ENCODE peak calls at places on chromosomes 16 and 17, in nine cellular contexts. X, W, M, K, I, B, U, Z and F are unnamed samples.

GRCh38 chr16:83433201-83433600 is 374.6 kb upstream of the HSBP1 start:
- DNase-seq in X (no peak), W (no peak), M (no peak), K (no peak), I (no peak), B (no peak), U (no peak), Z (no peak), F (peak)

GRCh38 chr16:2954228-2954627 is 9.8 kb upstream of the KREMEN2 start:
- DNase-seq in X (no peak), W (no peak), M (no peak), K (no peak), I (no peak), B (peak), U (no peak), Z (no peak), F (no peak)

GRCh38 chr17:55159251-55159650 is 105.5 kb upstream of the HLF start:
- DNase-seq in X (no peak), W (no peak), M (peak), K (no peak), I (no peak), B (no peak), U (no peak), Z (no peak), F (no peak)

GRCh38 chr17:17088511-17089205 is 46.4 kb downstream of the MPRIP start:
- DNase-seq in X (no peak), W (no peak), M (no peak), K (no peak), I (no peak), B (peak), U (no peak), Z (no peak), F (no peak)

GRCh38 chr17:67016039-67016762 is 28.2 kb upstream of the CACNG1 start:
- DNase-seq in X (no peak), W (no peak), M (no peak), K (no peak), I (no peak), B (no peak), U (no peak), Z (no peak), F (no peak)

GRCh38 chr17:2357931-2358434 is 20.7 kb downstream of the SGSM2 start:
- DNase-seq in X (no peak), W (no peak), M (no peak), K (no peak), I (no peak), B (no peak), U (no peak), Z (no peak), F (no peak)

GRCh38 chr17:37483311-37484039 is 6.2 kb upstream of the DUSP14 start:
- DNase-seq in X (no peak), W (no peak), M (peak), K (no peak), I (peak), B (no peak), U (peak), Z (no peak), F (no peak)

GRCh38 chr16:87847467-87847784 is 21.9 kb downstream of the SLC7A5 start:
- DNase-seq in X (no peak), W (no peak), M (no peak), K (no peak), I (no peak), B (no peak), U (no peak), Z (no peak), F (no peak)

GRCh38 chr17:77085916-77086432 is 54.8 kb upstream of the SEC14L1 start:
- DNase-seq in X (peak), W (no peak), M (no peak), K (no peak), I (no peak), B (peak), U (no peak), Z (no peak), F (no peak)

GRCh38 chr16:65481956-65482355 is 360.1 kb upstream of the CDH11 start:
- DNase-seq in X (no peak), W (no peak), M (no peak), K (no peak), I (no peak), B (no peak), U (no peak), Z (no peak), F (no peak)

GRCh38 chr17:81403671-81404534 is 8.6 kb downstream of the BAHCC1 start:
- DNase-seq in X (no peak), W (no peak), M (no peak), K (no peak), I (no peak), B (no peak), U (no peak), Z (peak), F (no peak)

GRCh38 chr17:16275024-16275423 is 58.0 kb downstream of the PIGL start:
- DNase-seq in X (no peak), W (no peak), M (no peak), K (no peak), I (no peak), B (no peak), U (no peak), Z (no peak), F (no peak)

GRCh38 chr16:52376677-52377300 is 170.2 kb downstream of the TOX3 start:
- DNase-seq in X (no peak), W (no peak), M (no peak), K (no peak), I (no peak), B (no peak), U (no peak), Z (peak), F (no peak)

GRCh38 chr16:29760567-29761279 is 14.9 kb upstream of the C16orf54 start:
- DNase-seq in X (no peak), W (no peak), M (no peak), K (no peak), I (no peak), B (no peak), U (no peak), Z (no peak), F (no peak)

GRCh38 chr17:52306314-52306713 is 147.8 kb upstream of the CA10 start:
- DNase-seq in X (no peak), W (no peak), M (no peak), K (no peak), I (no peak), B (no peak), U (no peak), Z (no peak), F (peak)

GRCh38 chr17:74734256-74734655 is 2.8 kb upstream of the RAB37 start:
- DNase-seq in X (no peak), W (no peak), M (no peak), K (no peak), I (no peak), B (no peak), U (no peak), Z (no peak), F (no peak)

GRCh38 chr16:22843856-22844255 is 29.9 kb downstream of the HS3ST2 start:
- DNase-seq in X (no peak), W (no peak), M (no peak), K (no peak), I (no peak), B (no peak), U (no peak), Z (no peak), F (no peak)

GRCh38 chr17:13671771-13672170 is 70.0 kb upstream of the HS3ST3A1 start:
- DNase-seq in X (no peak), W (no peak), M (no peak), K (no peak), I (peak), B (no peak), U (no peak), Z (no peak), F (no peak)

GRCh38 chr16:88772871-88773811 is 11.9 kb downstream of the PIEZO1 start:
- DNase-seq in X (no peak), W (no peak), M (peak), K (no peak), I (peak), B (no peak), U (peak), Z (peak), F (no peak)

GRCh38 chr16:24839347-24839972 is 6.3 kb upstream of the SLC5A11 start:
- DNase-seq in X (no peak), W (no peak), M (no peak), K (no peak), I (no peak), B (no peak), U (no peak), Z (no peak), F (no peak)

GRCh38 chr16:75301804-75302203 is 50.4 kb upstream of the BCAR1 start:
- DNase-seq in X (no peak), W (no peak), M (no peak), K (no peak), I (no peak), B (no peak), U (no peak), Z (no peak), F (no peak)

GRCh38 chr16:67673712-67674580 is 7.3 kb downstream of the C16orf86 start:
- DNase-seq in X (peak), W (no peak), M (peak), K (no peak), I (no peak), B (no peak), U (peak), Z (no peak), F (no peak)

GRCh38 chr16:82034981-82035612 is at the start of gene HSD17B2:
- DNase-seq in X (peak), W (no peak), M (no peak), K (no peak), I (peak), B (no peak), U (no peak), Z (no peak), F (peak)

GRCh38 chr16:8919089-8919933 is 37.2 kb downstream of the LITAFD start:
- DNase-seq in X (no peak), W (no peak), M (no peak), K (no peak), I (no peak), B (no peak), U (no peak), Z (no peak), F (no peak)

GRCh38 chr17:72501404-72502110 is 380.7 kb downstream of the SOX9 start:
- DNase-seq in X (no peak), W (no peak), M (no peak), K (no peak), I (no peak), B (no peak), U (no peak), Z (no peak), F (no peak)

GRCh38 chr16:2429771-2430663 is 770 bp downstream of the CCNF start:
- DNase-seq in X (peak), W (no peak), M (peak), K (no peak), I (no peak), B (peak), U (peak), Z (peak), F (no peak)

DNA sequence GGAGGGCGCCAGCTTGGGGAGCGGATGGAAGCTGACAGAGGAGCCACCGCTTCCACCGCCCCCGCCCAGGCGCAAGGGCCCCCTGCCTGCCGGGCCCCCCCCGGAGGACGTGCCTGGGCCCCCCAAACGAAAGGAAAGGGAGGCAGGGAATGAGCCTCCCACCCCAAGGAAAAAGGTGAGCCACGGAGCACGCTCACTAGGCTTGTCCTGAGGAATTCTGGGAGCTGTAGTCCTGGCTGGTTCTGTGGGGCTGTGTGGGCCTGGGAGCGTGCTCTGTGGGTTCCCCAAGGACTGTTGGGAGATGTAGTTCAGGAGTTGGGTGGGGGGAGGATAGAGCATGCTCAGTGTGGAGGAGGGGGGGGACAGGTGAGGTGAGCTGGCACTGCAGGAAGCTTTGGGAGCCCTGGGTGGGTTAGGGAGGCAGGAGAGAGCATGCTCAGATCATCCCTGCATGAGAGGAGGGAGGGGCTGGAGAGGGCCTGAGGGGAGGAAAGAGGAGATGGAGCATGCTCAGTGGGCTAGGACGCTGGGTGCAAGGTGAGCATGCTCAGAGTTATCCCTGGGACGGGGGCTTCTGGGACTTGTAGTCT is 4.5 kb downstream of the FBXL19 start:
- DNase-seq in X (peak), W (peak), M (peak), K (no peak), I (no peak), B (peak), U (peak), Z (peak), F (no peak)
- H3K4me3 ChIP-seq in X (no peak), W (no peak), M (no peak), K (no peak), I (no peak), B (no peak), U (no peak), Z (no peak), F (no peak)

DNA sequence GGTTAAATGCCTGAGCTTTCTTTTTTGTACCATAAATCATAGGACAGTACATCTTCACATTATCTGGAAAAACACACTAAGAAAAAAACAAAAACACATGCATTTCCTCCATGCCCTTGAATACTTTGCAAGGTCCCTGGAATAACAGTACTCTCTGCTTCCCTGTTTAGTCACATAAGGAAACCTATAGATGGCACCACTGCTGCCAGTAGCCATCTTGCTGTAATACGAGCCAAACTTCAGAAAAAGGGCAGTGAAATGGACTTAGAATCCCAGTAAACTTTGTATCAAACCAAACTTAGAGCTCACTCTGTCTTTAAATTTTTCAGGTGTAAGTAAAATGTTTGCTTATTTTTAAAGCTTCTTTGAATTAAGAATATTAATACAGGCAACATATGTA is 435.5 kb downstream of the KCNJ2 start:
- DNase-seq in X (no peak), W (no peak), M (no peak), K (no peak), I (no peak), B (no peak), U (no peak), Z (no peak), F (no peak)
- TF ChIP-seq CTCF in X (no peak), W (no peak), M (no peak), K (no peak), I (peak), B (no peak), U (no peak), Z (no peak), F (no peak)

GRCh38 chr16:77938913-77939312 is 83.4 kb upstream of the CLEC3A start:
- DNase-seq in X (no peak), W (no peak), M (no peak), K (no peak), I (no peak), B (no peak), U (no peak), Z (no peak), F (no peak)

DNA sequence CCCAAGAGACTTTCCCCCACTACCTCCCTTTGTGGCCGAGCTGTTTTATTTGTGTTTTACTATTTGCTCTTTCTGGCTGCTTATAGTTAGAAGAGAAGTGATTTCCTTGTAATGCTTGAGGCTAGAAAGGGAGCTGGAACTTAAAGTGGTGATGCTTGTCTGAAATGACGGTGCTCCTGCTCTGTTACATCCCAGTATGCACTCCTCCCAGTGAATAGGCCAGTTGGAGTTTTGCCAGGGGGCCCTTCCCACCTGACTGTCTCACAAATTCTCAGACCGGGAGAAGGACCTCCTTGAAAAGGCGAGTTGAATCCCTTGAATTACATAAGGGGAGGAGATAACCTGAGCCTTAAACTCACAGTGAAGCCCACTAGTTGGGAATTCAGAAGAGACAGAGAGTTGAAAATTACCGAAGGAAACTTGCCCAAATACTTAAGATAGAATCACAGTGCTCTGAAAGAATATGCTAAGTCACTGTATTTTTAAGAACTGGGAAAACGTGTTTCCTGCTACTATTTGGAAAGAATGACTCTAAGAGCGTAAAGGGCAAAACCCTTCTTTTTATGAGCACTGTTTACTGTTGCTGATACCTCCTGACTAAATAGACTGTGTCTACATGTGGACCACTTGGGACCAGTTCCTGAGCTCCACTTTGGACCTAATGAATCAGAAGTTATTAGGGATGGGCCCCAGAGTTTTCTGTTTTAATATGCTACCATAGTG is 84.7 kb upstream of the CLEC3A start:
- DNase-seq in X (no peak), W (no peak), M (no peak), K (no peak), I (no peak), B (no peak), U (no peak), Z (no peak), F (no peak)
- H3K4me3 ChIP-seq in X (no peak), W (no peak), M (no peak), K (no peak), I (no peak), B (no peak), U (no peak), Z (no peak), F (no peak)

GRCh38 chr17:27458524-27458908 is 2.3 kb downstream of the KSR1 start:
- DNase-seq in X (no peak), W (no peak), M (no peak), K (no peak), I (no peak), B (no peak), U (no peak), Z (no peak), F (no peak)

GRCh38 chr17:27456681-27457404 is 595 bp downstream of the KSR1 start:
- DNase-seq in X (no peak), W (no peak), M (no peak), K (no peak), I (no peak), B (no peak), U (peak), Z (no peak), F (no peak)

GRCh38 chr17:27459433-27459832 is 3.2 kb downstream of the KSR1 start:
- DNase-seq in X (no peak), W (no peak), M (no peak), K (no peak), I (no peak), B (no peak), U (peak), Z (no peak), F (no peak)

GRCh38 chr17:27457405-27457730 is 1.1 kb downstream of the KSR1 start:
- DNase-seq in X (peak), W (no peak), M (no peak), K (no peak), I (no peak), B (no peak), U (no peak), Z (no peak), F (no peak)

DNA sequence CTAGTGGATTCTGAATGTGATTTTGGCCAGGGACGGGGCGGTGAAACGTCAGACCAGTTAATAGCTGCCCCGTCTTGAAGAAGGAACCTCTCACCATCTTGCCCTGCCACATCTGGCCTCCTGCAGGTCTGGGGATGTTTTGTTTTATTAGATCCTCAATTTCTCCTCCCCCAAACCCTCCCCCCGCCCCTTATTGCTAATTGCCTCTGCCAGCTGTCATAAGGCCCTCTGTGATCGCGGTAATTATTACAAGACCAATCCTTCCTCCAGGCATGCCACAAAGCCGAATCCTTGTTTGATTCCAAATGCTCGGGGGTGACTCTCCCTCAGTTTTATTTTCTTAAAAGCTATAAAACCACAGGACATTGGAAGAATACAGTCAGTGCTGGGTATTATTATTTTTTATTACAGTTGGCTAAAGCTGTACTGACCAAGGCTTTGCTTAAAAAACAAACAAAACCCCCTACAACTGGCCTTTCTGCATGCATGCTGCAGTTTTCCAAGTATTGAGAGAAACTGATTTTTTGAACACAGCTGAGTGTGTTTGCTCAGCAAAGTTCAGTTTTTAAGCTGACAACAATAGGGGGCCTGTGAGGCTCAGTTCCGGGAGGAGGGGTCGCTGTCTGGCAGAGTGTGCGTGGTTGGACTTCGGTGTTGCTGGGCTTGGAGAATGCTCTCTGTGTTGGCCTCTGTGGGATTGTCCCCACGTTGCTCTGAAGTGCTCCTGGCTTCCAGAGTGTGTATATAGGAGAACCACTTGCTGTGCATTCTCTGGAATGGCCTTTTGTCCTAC is 1.7 kb downstream of the KSR1 start:
- DNase-seq in X (peak), W (no peak), M (peak), K (no peak), I (no peak), B (no peak), U (peak), Z (peak), F (no peak)
- TF ChIP-seq CTCF in X (no peak), W (no peak), M (no peak), K (no peak), I (no peak), B (no peak), U (no peak), Z (no peak), F (no peak)

GRCh38 chr17:12664894-12665262 is 812 bp upstream of the MYOCD start:
- DNase-seq in X (no peak), W (no peak), M (no peak), K (no peak), I (no peak), B (no peak), U (no peak), Z (no peak), F (no peak)
- H3K4me3 ChIP-seq in X (no peak), W (peak), M (peak), K (no peak), I (peak), B (no peak), U (peak), Z (peak), F (peak)

DNA sequence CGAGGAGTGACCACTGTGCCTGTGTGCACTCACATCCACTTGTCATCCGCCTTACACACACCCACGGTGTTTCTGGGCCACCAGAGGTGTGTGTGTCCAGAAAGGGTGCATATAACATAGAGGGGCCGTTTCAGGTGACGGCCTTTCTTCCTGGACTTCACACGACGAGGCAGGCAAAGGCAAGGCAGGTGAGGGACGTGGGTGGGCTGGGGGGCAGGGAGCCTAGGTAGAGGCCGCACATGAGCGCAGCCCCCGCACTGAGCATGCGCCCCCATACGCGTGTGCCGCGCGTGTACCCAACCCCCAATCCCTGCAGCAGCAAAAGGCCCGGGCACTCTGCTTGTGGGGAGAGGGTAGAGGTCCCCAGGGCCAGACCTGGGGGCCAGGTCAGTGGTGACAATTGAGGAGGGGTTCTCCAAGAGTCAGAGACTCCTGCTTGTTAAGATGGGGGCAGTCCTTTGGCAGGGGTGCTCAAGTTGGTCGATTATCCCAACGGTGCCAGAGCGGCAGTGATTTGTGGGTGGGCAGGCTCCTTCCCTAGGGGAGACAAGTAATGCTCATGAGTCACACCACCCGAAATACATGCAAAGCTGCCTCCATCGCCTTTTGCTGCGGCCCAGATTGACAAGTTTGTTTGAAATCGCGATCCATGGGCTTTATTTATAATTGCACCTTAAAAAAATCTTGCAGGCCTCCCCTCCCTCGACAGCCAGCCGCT is 972 bp upstream of the GIT1 start:
- DNase-seq in X (no peak), W (no peak), M (peak), K (no peak), I (no peak), B (no peak), U (peak), Z (no peak), F (no peak)
- TF ChIP-seq CTCF in X (no peak), W (no peak), M (no peak), K (no peak), I (no peak), B (no peak), U (no peak), Z (no peak), F (no peak)